ENCODE peak calls at places on chromosomes 11 and 22, in seven cellular contexts. E is psoas muscle; X is activated CD4-positive, alpha-beta T cell treated with anti-CD3 and anti-CD28 coated beads, Interleukin-2, amount 50 U/mL, for 1 hour; C is naive thymus-derived CD8-positive, alpha-beta T cell; A is H9; Q is cardiac fibroblast; R is dermis microvascular lymphatic vessel endothelial cell. B is an unnamed sample.

GRCh38 chr11:59582006-59582405 is 33.6 kb downstream of the OSBP start:
- DNase-seq in E (no peak), X (no peak), C (no peak), A (no peak), Q (no peak), R (no peak), B (no peak)

GRCh38 chr22:46735747-46736608 is 2.1 kb downstream of the CERK start:
- DNase-seq in E (peak), X (no peak), C (no peak), A (peak), Q (no peak), R (peak), B (no peak)

GRCh38 chr22:40177738-40178416 is at the start of gene TNRC6B:
- DNase-seq in E (peak), X (peak), C (peak), A (peak), Q (peak), R (peak), B (peak)

GRCh38 chr22:43945632-43946390 is 9.4 kb upstream of the SAMM50 start:
- DNase-seq in E (peak), X (peak), C (peak), A (peak), Q (peak), R (peak), B (peak)

GRCh38 chr11:76620471-76620870 is 50.1 kb downstream of the LRRC32 start:
- DNase-seq in E (no peak), X (no peak), C (no peak), A (no peak), Q (peak), R (no peak), B (no peak)

GRCh38 chr11:60840711-60841430 is 1.0 kb upstream of the CCDC86 start:
- DNase-seq in E (peak), X (no peak), C (no peak), A (no peak), Q (peak), R (peak), B (no peak)

GRCh38 chr11:124543145-124543544 is 309 bp downstream of the OR8B12 start:
- DNase-seq in E (no peak), X (no peak), C (no peak), A (no peak), Q (no peak), R (no peak), B (no peak)

GRCh38 chr22:25546751-25547150 is 17.7 kb upstream of the GRK3 start:
- DNase-seq in E (no peak), X (no peak), C (no peak), A (no peak), Q (no peak), R (no peak), B (no peak)

GRCh38 chr11:2797181-2797711 is 88.3 kb downstream of the CDKN1C start:
- DNase-seq in E (peak), X (no peak), C (no peak), A (peak), Q (no peak), R (no peak), B (no peak)

GRCh38 chr11:112623057-112623456 is 338.2 kb upstream of the NCAM1 start:
- DNase-seq in E (no peak), X (no peak), C (no peak), A (no peak), Q (no peak), R (no peak), B (no peak)

B was measured in central memory CD4-positive, alpha-beta T cell.